ENCODE peak calls at places on chromosomes 13 and 19, in four cellular contexts. A is sciatic nerve, N is NCI-H345, I is Right ventricle myocardium superior. O is an unnamed sample.

GRCh38 chr19:15402411-15403150 is 16.2 kb downstream of the AKAP8L start:
- DNase-seq in A (peak; percentile 41), I (peak; percentile 63), N (no peak), O (no peak)

GRCh38 chr13:19794552-19795143 is 11.9 kb upstream of the PSPC1 start:
- DNase-seq in N (no peak), A (no peak), I (no peak), O (no peak)

GRCh38 chr19:8340341-8341096 is 2.5 kb downstream of the KANK3 start:
- DNase-seq in A (no peak), I (peak; percentile 82), N (no peak), O (no peak)

GRCh38 chr13:99931462-99931861 is 40.1 kb downstream of the ZIC5 start:
- DNase-seq in N (no peak), I (no peak), A (no peak), O (no peak)

GRCh38 chr19:29843180-29844051 is 31.6 kb downstream of the CCNE1 start:
- DNase-seq in A (peak; percentile 74), N (no peak), I (peak; percentile 59), O (no peak)

GRCh38 chr19:34173145-34173956 is 1.0 kb downstream of the LSM14A start:
- DNase-seq in I (no peak), N (peak; percentile 64), A (peak; percentile 63), O (no peak)

GRCh38 chr19:52464798-52465470 is 11.6 kb downstream of the ZNF578 start:
- DNase-seq in N (peak; percentile 22), I (no peak), A (no peak), O (no peak)

GRCh38 chr13:57631607-57632275 is at the start of gene PCDH17:
- DNase-seq in N (no peak), I (peak; percentile 44), A (peak; percentile 56), O (peak; percentile 53)

GRCh38 chr13:92833071-92833470 is 393.5 kb upstream of the GPC6 start:
- DNase-seq in N (peak; percentile 58), A (no peak), I (no peak), O (no peak)

GRCh38 chr19:49333426-49334288 is 1.5 kb upstream of the CD37 start:
- DNase-seq in N (no peak), I (no peak), A (peak; percentile 59), O (no peak)

O was measured in frontal cortex.